ENCODE peak calls at places on chromosomes 6 and 20, in ten cellular contexts. U is NCI-H1092 treated with DMSO at 0.1 percent for 48 hours, R is adrenal gland, M is right lobe of liver, O is AG08395, L is NCI-H2081, G is GM23338, J is GDM1, C is lung, D is astrocyte of the cerebellum. K is an unnamed sample.

GRCh38 chr6:51996296-51996947 is 91.0 kb downstream of the PKHD1 start:
- DNase-seq in U (no peak), R (no peak), M (no peak), O (no peak), L (no peak), G (no peak), J (no peak), C (no peak), D (no peak), K (no peak)

GRCh38 chr20:46545827-46546138 is 4.7 kb downstream of the OCSTAMP start:
- DNase-seq in U (no peak), R (no peak), M (no peak), O (no peak), L (no peak), G (no peak), J (no peak), C (no peak), D (no peak), K (no peak)

GRCh38 chr6:15447546-15448232 is 201.8 kb downstream of the JARID2 start:
- DNase-seq in U (no peak), R (no peak), M (no peak), O (no peak), L (no peak), G (no peak), J (no peak), C (no peak), D (no peak), K (no peak)

GRCh38 chr20:31605902-31606677 is 1.0 kb downstream of the ID1 start:
- DNase-seq in U (peak; percentile 45), R (no peak), M (no peak), O (no peak), L (no peak), G (peak; percentile 65), J (no peak), C (peak; percentile 38), D (no peak), K (no peak)

GRCh38 chr6:13147396-13148181 is 180.7 kb downstream of the TBC1D7 start:
- DNase-seq in U (no peak), R (no peak), M (no peak), O (no peak), L (no peak), G (no peak), J (no peak), C (no peak), D (no peak), K (no peak)

GRCh38 chr20:44031822-44032582 is 117.3 kb downstream of the TOX2 start:
- DNase-seq in U (no peak), R (peak; percentile 14), M (peak; percentile 26), O (no peak), L (no peak), G (no peak), J (no peak), C (no peak), D (no peak), K (no peak)

GRCh38 chr20:45426621-45427020 is 10.7 kb downstream of the PIGT start:
- DNase-seq in U (no peak), R (no peak), M (no peak), O (no peak), L (no peak), G (no peak), J (no peak), C (no peak), D (no peak), K (no peak)

GRCh38 chr20:23282546-23282945 is 68.0 kb upstream of the NXT1 start:
- DNase-seq in U (no peak), R (peak; percentile 35), M (no peak), O (no peak), L (no peak), G (no peak), J (no peak), C (no peak), D (no peak), K (no peak)

GRCh38 chr6:127997472-127998164 is 96.8 kb upstream of the THEMIS start:
- DNase-seq in U (no peak), R (no peak), M (no peak), O (no peak), L (no peak), G (no peak), J (no peak), C (no peak), D (no peak), K (no peak)